ENCODE peak calls at places on chromosome 10, in eight cellular contexts. Z is kidney, Q is keratinocyte, X is cardiac fibroblast, J is GM12865, F is spleen, D is upper lobe of left lung, R is astrocyte of the spinal cord. B is an unnamed sample.

GRCh38 chr10:15455456-15455855 is 84.4 kb upstream of the FAM171A1 start:
- DNase-seq in Z (no peak), Q (no peak), X (no peak), J (no peak), F (no peak), D (no peak), R (no peak), B (no peak)

GRCh38 chr10:16986406-16987128 is 143.0 kb downstream of the CUBN start:
- DNase-seq in Z (no peak), Q (peak; percentile 36), X (peak; percentile 88), J (no peak), F (no peak), D (no peak), R (peak; percentile 91), B (no peak)

GRCh38 chr10:7596356-7596755 is 70.4 kb downstream of the ITIH5 start:
- DNase-seq in Z (no peak), Q (no peak), X (no peak), J (no peak), F (no peak), D (no peak), R (no peak), B (no peak)

GRCh38 chr10:31134303-31134928 is 102.8 kb upstream of the ZNF438 start:
- DNase-seq in Z (no peak), Q (no peak), X (peak; percentile 83), J (peak; percentile 53), F (no peak), D (peak; percentile 43), R (peak; percentile 87), B (no peak)

GRCh38 chr10:97570146-97570788 is 2.3 kb upstream of the ANKRD2 start:
- DNase-seq in Z (no peak), Q (no peak), X (no peak), J (no peak), F (peak; percentile 51), D (no peak), R (no peak), B (no peak)

GRCh38 chr10:6321880-6322279 is 119.1 kb downstream of the PFKFB3 start:
- DNase-seq in Z (no peak), Q (no peak), X (peak; percentile 54), J (no peak), F (no peak), D (no peak), R (peak; percentile 41), B (no peak)

GRCh38 chr10:129418826-129419225 is 48.2 kb upstream of the MGMT start:
- DNase-seq in Z (no peak), Q (no peak), X (no peak), J (no peak), F (no peak), D (no peak), R (no peak), B (no peak)

GRCh38 chr10:69696073-69696731 is 66.2 kb downstream of the FAM241B start:
- DNase-seq in Z (no peak), Q (no peak), X (peak; percentile 94), J (no peak), F (no peak), D (peak; percentile 27), R (peak; percentile 85), B (no peak)

GRCh38 chr10:72315611-72316385 is 38.9 kb downstream of the DNAJB12 start:
- DNase-seq in Z (peak; percentile 72), Q (no peak), X (peak; percentile 79), J (no peak), F (peak; percentile 66), D (peak; percentile 82), R (peak; percentile 64), B (peak; percentile 70)

GRCh38 chr10:79274279-79275104 is 72.8 kb upstream of the PPIF start:
- DNase-seq in Z (peak; percentile 90), Q (no peak), X (peak; percentile 33), J (no peak), F (no peak), D (peak; percentile 86), R (peak; percentile 58), B (peak; percentile 86)

GRCh38 chr10:91197044-91197651 is 23.3 kb upstream of the PCGF5 start:
- DNase-seq in Z (peak; percentile 63), Q (no peak), X (peak; percentile 81), J (no peak), F (no peak), D (no peak), R (peak; percentile 72), B (no peak)

DNA sequence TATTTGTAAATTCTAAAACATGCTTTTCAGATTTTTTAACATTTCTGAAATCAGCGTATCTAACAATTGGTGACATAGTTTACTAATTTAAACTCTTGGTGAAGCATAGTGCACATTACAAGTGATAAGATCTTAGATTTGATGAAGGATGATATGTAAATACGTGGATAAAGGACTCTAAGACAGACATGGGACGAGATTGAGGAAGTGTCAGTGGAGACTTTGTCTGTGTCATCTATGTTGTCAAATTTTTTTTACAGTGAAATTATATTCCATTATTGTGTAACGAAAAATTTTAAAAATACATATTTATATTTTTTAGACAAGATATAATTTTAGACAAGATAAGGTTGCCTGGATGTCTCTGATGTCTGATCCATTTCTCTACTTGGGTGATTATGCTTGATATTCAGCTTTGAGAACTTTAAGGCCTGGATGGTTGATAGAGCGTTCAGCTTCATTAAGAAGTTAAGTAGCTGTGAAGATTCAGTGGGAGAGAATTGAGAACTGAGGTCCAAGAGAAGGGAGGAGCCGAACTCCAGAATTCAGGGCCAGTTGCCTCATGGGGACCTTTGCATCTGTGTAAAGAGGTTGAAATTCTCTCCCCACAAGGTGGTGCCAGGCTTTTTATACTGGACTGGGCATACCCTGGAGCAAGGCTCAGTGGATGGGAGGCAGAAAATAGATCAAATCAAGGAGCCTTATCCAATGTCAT is 62.7 kb downstream of the KAT6B start:
- DNase-seq in Z (no peak), Q (no peak), X (peak; percentile 9), J (no peak), F (no peak), D (no peak), R (no peak), B (no peak)
- TF ChIP-seq CTCF in Z (peak; percentile 23), Q (peak; percentile 27), X (peak; percentile 7), J (no peak), F (no peak), D (peak; percentile 6), R (no peak), B (no peak)

DNA sequence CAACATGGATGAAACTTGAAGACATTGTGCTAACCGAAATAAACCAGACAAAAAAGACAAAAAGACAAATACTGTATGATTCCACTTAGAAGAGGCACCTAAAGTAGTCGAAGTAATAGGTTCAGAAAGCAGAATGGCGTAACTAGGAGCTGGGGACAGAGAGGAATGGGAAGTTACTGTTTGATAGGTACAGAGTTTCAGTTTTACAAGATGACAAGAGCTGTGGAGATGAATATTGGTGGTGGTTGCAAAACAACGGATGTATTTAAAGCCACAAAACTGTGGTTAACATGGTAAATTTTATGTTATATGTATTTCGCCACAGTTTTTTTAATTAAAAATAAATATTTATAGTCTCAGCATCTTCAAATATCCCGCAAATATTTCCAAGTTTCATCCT is 64.1 kb upstream of the DIP2C start:
- DNase-seq in Z (no peak), Q (no peak), X (no peak), J (no peak), F (no peak), D (no peak), R (no peak), B (no peak)
- TF ChIP-seq CTCF in Z (no peak), Q (no peak), X (no peak), J (no peak), F (no peak), D (no peak), R (no peak), B (no peak)

GRCh38 chr10:124019886-124020797 is 73.3 kb downstream of the CHST15 start:
- DNase-seq in Z (peak; percentile 59), Q (no peak), X (no peak), J (no peak), F (peak; percentile 51), D (no peak), R (no peak), B (no peak)

GRCh38 chr10:124016795-124017375 is 76.5 kb downstream of the CHST15 start:
- DNase-seq in Z (peak; percentile 35), Q (no peak), X (no peak), J (no peak), F (peak; percentile 58), D (no peak), R (no peak), B (no peak)

GRCh38 chr10:124015991-124016390 is 77.4 kb downstream of the CHST15 start:
- DNase-seq in Z (peak; percentile 37), Q (no peak), X (no peak), J (no peak), F (peak; percentile 59), D (no peak), R (no peak), B (no peak)

GRCh38 chr10:124018886-124019525 is 74.4 kb downstream of the CHST15 start:
- DNase-seq in Z (peak; percentile 61), Q (no peak), X (no peak), J (no peak), F (peak; percentile 58), D (no peak), R (no peak), B (no peak)

GRCh38 chr10:124017729-124018128 is 75.7 kb downstream of the CHST15 start:
- DNase-seq in Z (peak; percentile 49), Q (no peak), X (no peak), J (no peak), F (peak; percentile 73), D (no peak), R (no peak), B (no peak)
- TF ChIP-seq CTCF in Z (no peak), Q (no peak), X (no peak), J (no peak), F (no peak), D (no peak), R (no peak), B (no peak)

GRCh38 chr10:102714621-102715455 is at the start of gene SFXN2:
- DNase-seq in Z (peak; percentile 90), Q (no peak), X (no peak), J (peak; percentile 70), F (no peak), D (peak; percentile 45), R (no peak), B (peak; percentile 81)

GRCh38 chr10:102712089-102712488 is 2.1 kb downstream of the ARL3 start:
- DNase-seq in Z (no peak), Q (no peak), X (no peak), J (peak; percentile 75), F (no peak), D (no peak), R (no peak), B (no peak)

GRCh38 chr10:102713814-102714620 is at the start of gene ARL3:
- DNase-seq in Z (peak; percentile 100), Q (peak; percentile 91), X (peak; percentile 98), J (peak; percentile 99), F (peak; percentile 100), D (peak; percentile 99), R (peak; percentile 99), B (peak; percentile 100)

GRCh38 chr10:102712843-102713242 is 1.4 kb downstream of the ARL3 start:
- DNase-seq in Z (no peak), Q (no peak), X (no peak), J (no peak), F (no peak), D (no peak), R (no peak), B (no peak)

DNA sequence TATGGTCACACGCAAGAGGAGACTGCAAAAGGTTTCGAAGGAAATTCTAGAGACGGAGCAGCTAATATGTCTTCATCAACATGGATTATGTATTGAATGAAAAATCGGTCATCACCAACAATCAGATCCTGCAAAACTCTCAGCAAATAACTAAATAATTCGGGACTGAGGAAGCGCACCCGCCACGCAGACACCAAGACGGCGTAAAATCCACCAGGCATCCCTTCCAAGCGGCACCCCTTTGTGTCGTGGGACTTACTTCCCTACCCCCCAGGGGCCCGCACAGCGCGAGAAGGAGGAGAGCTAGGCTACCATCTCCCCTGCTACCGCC is 749 bp downstream of the ARL3 start:
- DNase-seq in Z (no peak), Q (no peak), X (no peak), J (no peak), F (peak; percentile 92), D (no peak), R (no peak), B (no peak)
- TF ChIP-seq CTCF in Z (no peak), Q (no peak), X (peak; percentile 68), J (no peak), F (peak; percentile 56), D (no peak), R (peak; percentile 37), B (no peak)